ENCODE peak calls at places on chromosomes 3 and 15, in four cellular contexts. One of them, this sample, is unnamed.

GRCh38 chr3:183038764-183039163 is 58.4 kb upstream of the DCUN1D1 start:
- DNase-seq in HCT116: no peak
- DNase-seq in endothelial cell of umbilical vein: no peak
- DNase-seq in heart right ventricle: no peak
- DNase-seq in this sample: no peak

GRCh38 chr3:55875137-55875536 is 388.0 kb upstream of the WNT5A start:
- DNase-seq in HCT116: no peak
- DNase-seq in endothelial cell of umbilical vein: no peak
- DNase-seq in heart right ventricle: no peak
- DNase-seq in this sample: no peak

GRCh38 chr3:190027116-190027515 is 93.6 kb downstream of the P3H2 start:
- DNase-seq in HCT116: no peak
- DNase-seq in endothelial cell of umbilical vein: no peak
- DNase-seq in heart right ventricle: no peak
- DNase-seq in this sample: no peak

GRCh38 chr3:120102674-120103073 is 8.4 kb upstream of the GSK3B start:
- DNase-seq in heart right ventricle: peak; percentile 16
- DNase-seq in HCT116: no peak
- DNase-seq in endothelial cell of umbilical vein: no peak
- DNase-seq in this sample: no peak

GRCh38 chr15:101578443-101578894 is 73.7 kb downstream of the TM2D3 start:
- DNase-seq in heart right ventricle: no peak
- DNase-seq in HCT116: peak; percentile 44
- DNase-seq in endothelial cell of umbilical vein: no peak
- DNase-seq in this sample: no peak

GRCh38 chr15:56805466-56806146 is 72.3 kb upstream of the ZNF280D start:
- DNase-seq in endothelial cell of umbilical vein: peak; percentile 90
- DNase-seq in heart right ventricle: peak; percentile 18
- DNase-seq in HCT116: peak; percentile 65
- DNase-seq in this sample: no peak

GRCh38 chr3:58608648-58609047 is 31.5 kb upstream of the FAM107A start:
- DNase-seq in heart right ventricle: peak; percentile 61
- DNase-seq in HCT116: no peak
- DNase-seq in endothelial cell of umbilical vein: no peak
- DNase-seq in this sample: no peak

GRCh38 chr3:142998439-142998838 is 2.9 kb upstream of the U2SURP start:
- DNase-seq in heart right ventricle: no peak
- DNase-seq in endothelial cell of umbilical vein: no peak
- DNase-seq in HCT116: no peak
- DNase-seq in this sample: no peak

GRCh38 chr15:69272139-69272538 is 26.6 kb upstream of the PAQR5 start:
- DNase-seq in HCT116: no peak
- DNase-seq in heart right ventricle: no peak
- DNase-seq in endothelial cell of umbilical vein: no peak
- DNase-seq in this sample: no peak

GRCh38 chr15:60315878-60316277 is 81.9 kb downstream of the ANXA2 start:
- DNase-seq in heart right ventricle: no peak
- DNase-seq in HCT116: no peak
- DNase-seq in endothelial cell of umbilical vein: no peak
- DNase-seq in this sample: no peak

GRCh38 chr3:120550546-120550945 is 45.6 kb upstream of the NDUFB4 start:
- DNase-seq in endothelial cell of umbilical vein: no peak
- DNase-seq in heart right ventricle: no peak
- DNase-seq in HCT116: no peak
- DNase-seq in this sample: no peak

GRCh38 chr3:98457543-98457942 is 5.5 kb upstream of the OR5K1 start:
- DNase-seq in endothelial cell of umbilical vein: no peak
- DNase-seq in HCT116: no peak
- DNase-seq in heart right ventricle: no peak
- DNase-seq in this sample: no peak

GRCh38 chr3:48187579-48188265 is 495 bp downstream of the CDC25A start:
- DNase-seq in heart right ventricle: peak; percentile 44
- DNase-seq in HCT116: no peak
- DNase-seq in endothelial cell of umbilical vein: no peak
- DNase-seq in this sample: no peak

GRCh38 chr3:114216186-114216970 is 21.0 kb downstream of the ZNF80 start:
- DNase-seq in HCT116: no peak
- DNase-seq in endothelial cell of umbilical vein: no peak
- DNase-seq in heart right ventricle: no peak
- DNase-seq in this sample: no peak

GRCh38 chr15:82066455-82066854 is 20.6 kb upstream of the MEX3B start:
- DNase-seq in endothelial cell of umbilical vein: no peak
- DNase-seq in heart right ventricle: no peak
- DNase-seq in HCT116: no peak
- DNase-seq in this sample: no peak

GRCh38 chr3:184467171-184467570 is 87.3 kb downstream of the CHRD start:
- DNase-seq in heart right ventricle: no peak
- DNase-seq in HCT116: no peak
- DNase-seq in endothelial cell of umbilical vein: no peak
- DNase-seq in this sample: no peak

GRCh38 chr3:57903124-57903668 is 105.0 kb upstream of the FLNB start:
- DNase-seq in endothelial cell of umbilical vein: no peak
- DNase-seq in HCT116: no peak
- DNase-seq in heart right ventricle: no peak
- DNase-seq in this sample: no peak

GRCh38 chr3:14154895-14155432 is 23.4 kb downstream of the XPC start:
- DNase-seq in HCT116: no peak
- DNase-seq in endothelial cell of umbilical vein: no peak
- DNase-seq in heart right ventricle: no peak
- DNase-seq in this sample: no peak

GRCh38 chr3:14158370-14158769 is 20.0 kb downstream of the XPC start:
- DNase-seq in HCT116: no peak
- DNase-seq in heart right ventricle: no peak
- DNase-seq in endothelial cell of umbilical vein: no peak
- DNase-seq in this sample: no peak

GRCh38 chr3:14156201-14156600 is 22.2 kb downstream of the XPC start:
- DNase-seq in heart right ventricle: no peak
- DNase-seq in HCT116: no peak
- DNase-seq in endothelial cell of umbilical vein: no peak
- DNase-seq in this sample: no peak

GRCh38 chr3:14157951-14158350 is 20.4 kb downstream of the XPC start:
- DNase-seq in endothelial cell of umbilical vein: no peak
- DNase-seq in heart right ventricle: no peak
- DNase-seq in HCT116: no peak
- DNase-seq in this sample: no peak

GRCh38 chr3:14156843-14157561 is 21.4 kb downstream of the XPC start:
- DNase-seq in heart right ventricle: no peak
- DNase-seq in HCT116: no peak
- DNase-seq in endothelial cell of umbilical vein: no peak
- DNase-seq in this sample: no peak
- H3K27ac ChIP-seq in heart right ventricle: no peak overlapping the region
- H3K27ac ChIP-seq in HCT116: no peak overlapping the region
- H3K27ac ChIP-seq in endothelial cell of umbilical vein: no peak overlapping the region
- H3K27ac ChIP-seq in this sample: no peak overlapping the region

GRCh38 chr3:9222956-9223639 is 26.3 kb downstream of the SRGAP3 start:
- DNase-seq in endothelial cell of umbilical vein: no peak
- DNase-seq in heart right ventricle: no peak
- DNase-seq in HCT116: no peak
- DNase-seq in this sample: no peak

GRCh38 chr3:9223683-9224082 is 25.8 kb downstream of the SRGAP3 start:
- DNase-seq in HCT116: no peak
- DNase-seq in endothelial cell of umbilical vein: no peak
- DNase-seq in heart right ventricle: no peak
- DNase-seq in this sample: no peak

GRCh38 chr3:9226326-9226725 is 23.1 kb downstream of the SRGAP3 start:
- DNase-seq in HCT116: no peak
- DNase-seq in endothelial cell of umbilical vein: no peak
- DNase-seq in heart right ventricle: no peak
- DNase-seq in this sample: no peak

GRCh38 chr3:9225268-9225667 is 24.2 kb downstream of the SRGAP3 start:
- DNase-seq in HCT116: no peak
- DNase-seq in heart right ventricle: no peak
- DNase-seq in endothelial cell of umbilical vein: no peak
- DNase-seq in this sample: no peak

GRCh38 chr3:9224490-9224889 is 25.0 kb downstream of the SRGAP3 start:
- DNase-seq in endothelial cell of umbilical vein: no peak
- DNase-seq in HCT116: no peak
- DNase-seq in heart right ventricle: no peak
- DNase-seq in this sample: no peak
- TF ChIP-seq CTCF in endothelial cell of umbilical vein: no peak
- TF ChIP-seq CTCF in HCT116: no peak
- TF ChIP-seq CTCF in heart right ventricle: no peak
- TF ChIP-seq CTCF in this sample: no peak

GRCh38 chr3:37590328-37591079 is 271.2 kb upstream of the CTDSPL start:
- DNase-seq in endothelial cell of umbilical vein: no peak
- DNase-seq in HCT116: no peak
- DNase-seq in heart right ventricle: peak; percentile 35
- DNase-seq in this sample: no peak
- H3K27me3 ChIP-seq in endothelial cell of umbilical vein: no peaks in the 10 kb centered on the region
- H3K27me3 ChIP-seq in HCT116: no peaks in the 10 kb centered on the region
- H3K27me3 ChIP-seq in heart right ventricle: no peaks in the 10 kb centered on the region
- H3K27me3 ChIP-seq in this sample: no peaks in the 10 kb centered on the region

GRCh38 chr3:18151199-18151598 is 273.9 kb downstream of the SATB1 start:
- DNase-seq in endothelial cell of umbilical vein: no peak
- DNase-seq in HCT116: no peak
- DNase-seq in heart right ventricle: no peak
- DNase-seq in this sample: no peak

DNA sequence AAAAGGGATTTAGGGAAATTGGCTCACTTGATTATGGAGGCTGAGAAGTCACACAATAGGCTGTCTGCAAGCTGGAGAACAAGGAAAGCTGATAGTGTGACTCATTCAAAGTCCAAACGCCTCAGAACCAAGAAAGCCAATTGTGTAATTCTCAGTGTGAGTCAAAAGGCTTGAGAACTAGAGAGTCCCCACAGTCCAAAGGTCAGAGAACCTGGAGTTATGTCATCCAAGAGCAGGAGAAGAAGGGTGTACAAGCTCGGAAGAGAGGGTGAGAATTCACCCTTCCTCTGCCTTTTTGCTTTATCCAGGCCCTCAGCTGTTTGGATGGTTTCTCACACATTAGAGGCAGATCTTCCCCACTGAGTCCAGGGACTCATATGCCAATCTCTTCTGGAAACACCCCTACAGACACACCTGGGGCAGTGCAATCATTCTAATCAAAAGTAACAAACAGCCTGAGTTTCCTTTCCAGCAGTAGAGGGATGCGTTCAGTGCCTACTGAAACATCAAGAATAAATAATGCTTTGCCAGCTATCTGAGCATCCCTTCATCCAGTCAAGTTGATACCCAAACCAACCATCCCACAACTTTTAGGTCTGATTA is 271.5 kb downstream of the SATB1 start:
- DNase-seq in endothelial cell of umbilical vein: no peak
- DNase-seq in heart right ventricle: no peak
- DNase-seq in HCT116: peak; percentile 48
- DNase-seq in this sample: no peak
- H3K27ac ChIP-seq in endothelial cell of umbilical vein: no peak overlapping the region
- H3K27ac ChIP-seq in heart right ventricle: no peak overlapping the region
- H3K27ac ChIP-seq in HCT116: no peak overlapping the region
- H3K27ac ChIP-seq in this sample: no peak overlapping the region

GRCh38 chr3:64685800-64686445 is 1.9 kb downstream of the ADAMTS9 start:
- DNase-seq in endothelial cell of umbilical vein: peak; percentile 96
- DNase-seq in HCT116: peak; percentile 35
- DNase-seq in heart right ventricle: peak; percentile 97
- DNase-seq in this sample: no peak
- TF ChIP-seq CTCF in endothelial cell of umbilical vein: peak; percentile 51
- TF ChIP-seq CTCF in HCT116: no peak
- TF ChIP-seq CTCF in heart right ventricle: peak; percentile 76
- TF ChIP-seq CTCF in this sample: no peak